ENCODE peak calls at places on chromosome 5, in seven cellular contexts. L, O, D, X, M, P and S are unnamed samples.

GRCh38 chr5:117235814-117236213 is 661.2 kb upstream of the SEMA6A start:
- DNase-seq in L (no peak), O (no peak), D (no peak), X (no peak), M (no peak), P (no peak), S (no peak)

GRCh38 chr5:61949054-61949679 is 356.8 kb upstream of the KIF2A start:
- DNase-seq in L (no peak), O (no peak), D (no peak), X (no peak), M (no peak), P (no peak), S (no peak)

GRCh38 chr5:113245427-113246052 is 189.2 kb downstream of the TSSK1B start:
- DNase-seq in L (no peak), O (no peak), D (no peak), X (no peak), M (no peak), P (no peak), S (no peak)

GRCh38 chr5:132456553-132457361 is 33.8 kb downstream of the IRF1 start:
- DNase-seq in L (no peak), O (no peak), D (no peak), X (no peak), M (peak; percentile 62), P (peak; percentile 76), S (peak; percentile 70)

GRCh38 chr5:150214289-150214688 is 24.4 kb downstream of the SLC6A7 start:
- DNase-seq in L (no peak), O (no peak), D (no peak), X (no peak), M (no peak), P (no peak), S (no peak)

GRCh38 chr5:179553006-179553405 is 2.7 kb downstream of the RUFY1 start:
- DNase-seq in L (no peak), O (no peak), D (no peak), X (no peak), M (no peak), P (no peak), S (no peak)

GRCh38 chr5:23257656-23258055 is 249.8 kb upstream of the PRDM9 start:
- DNase-seq in L (no peak), O (no peak), D (no peak), X (no peak), M (no peak), P (no peak), S (no peak)

GRCh38 chr5:39539470-39539869 is 114.7 kb upstream of the DAB2 start:
- DNase-seq in L (no peak), O (no peak), D (no peak), X (no peak), M (no peak), P (no peak), S (no peak)

GRCh38 chr5:35924122-35924949 is 14.1 kb downstream of the CAPSL start:
- DNase-seq in L (no peak), O (no peak), D (no peak), X (no peak), M (no peak), P (no peak), S (peak; percentile 14)

GRCh38 chr5:150525163-150525562 is 17.2 kb downstream of the NDST1 start:
- DNase-seq in L (no peak), O (no peak), D (no peak), X (no peak), M (no peak), P (no peak), S (no peak)

GRCh38 chr5:1792842-1793266 is 6.8 kb downstream of the MRPL36 start:
- DNase-seq in L (peak; percentile 73), O (peak; percentile 57), D (no peak), X (peak; percentile 28), M (peak; percentile 68), P (peak; percentile 71), S (peak; percentile 27)

GRCh38 chr5:177086918-177087706 is 397 bp downstream of the FGFR4 start:
- DNase-seq in L (peak; percentile 91), O (peak; percentile 55), D (no peak), X (peak; percentile 43), M (peak; percentile 60), P (peak; percentile 60), S (peak; percentile 61)

GRCh38 chr5:146877178-146877681 is 1.3 kb downstream of the PPP2R2B start:
- DNase-seq in L (no peak), O (no peak), D (no peak), X (no peak), M (no peak), P (no peak), S (no peak)

GRCh38 chr5:181114844-181115778 is 15.9 kb downstream of the OR2V1 start:
- DNase-seq in L (no peak), O (no peak), D (no peak), X (no peak), M (no peak), P (no peak), S (peak; percentile 21)

GRCh38 chr5:166710275-166710674 is 1581.2 kb upstream of the WWC1 start:
- DNase-seq in L (no peak), O (no peak), D (no peak), X (no peak), M (no peak), P (no peak), S (no peak)

GRCh38 chr5:82861705-82862104 is 215.5 kb downstream of the TMEM167A start:
- DNase-seq in L (no peak), O (no peak), D (no peak), X (no peak), M (no peak), P (no peak), S (no peak)

GRCh38 chr5:79464695-79465332 is 49.1 kb downstream of the HOMER1 start:
- DNase-seq in L (peak; percentile 7), O (no peak), D (no peak), X (no peak), M (no peak), P (no peak), S (peak; percentile 37)

GRCh38 chr5:154858972-154859950 is 834 bp downstream of the CNOT8 start:
- DNase-seq in L (no peak), O (no peak), D (no peak), X (no peak), M (peak; percentile 2), P (no peak), S (peak; percentile 41)

GRCh38 chr5:116862632-116863455 is 288.2 kb upstream of the SEMA6A start:
- DNase-seq in L (no peak), O (no peak), D (no peak), X (no peak), M (no peak), P (no peak), S (no peak)

GRCh38 chr5:154312571-154312970 is 122.0 kb downstream of the GALNT10 start:
- DNase-seq in L (no peak), O (no peak), D (no peak), X (no peak), M (no peak), P (no peak), S (no peak)

GRCh38 chr5:122629278-122629677 is 145.6 kb upstream of the SNX2 start:
- DNase-seq in L (no peak), O (no peak), D (no peak), X (no peak), M (no peak), P (no peak), S (no peak)

GRCh38 chr5:144276034-144276822 is 105.6 kb downstream of the KCTD16 start:
- DNase-seq in L (no peak), O (no peak), D (no peak), X (no peak), M (no peak), P (no peak), S (no peak)

GRCh38 chr5:115555084-115555633 is 10.6 kb upstream of the FEM1C start:
- DNase-seq in L (no peak), O (no peak), D (no peak), X (no peak), M (no peak), P (no peak), S (no peak)

GRCh38 chr5:17314907-17315471 is 97.6 kb downstream of the BASP1 start:
- DNase-seq in L (peak; percentile 10), O (no peak), D (no peak), X (no peak), M (no peak), P (no peak), S (no peak)

GRCh38 chr5:76582252-76583162 is 40.7 kb downstream of the F2RL2 start:
- DNase-seq in L (peak; percentile 17), O (no peak), D (no peak), X (no peak), M (no peak), P (no peak), S (peak; percentile 1)